ENCODE peak calls at places on chromosomes 16 and 17, in four cellular contexts. J is K562, C is GM12878, O is H1. K is an unnamed sample. For H3K79me2, the result is how much of the 10 kb centered on the place peaks cover.

GRCh38 chr16:8194795-8195194 is 395.5 kb downstream of the TMEM114 start:
- DNase-seq in J (peak), C (no peak), O (peak), K (no peak)

GRCh38 chr16:89842471-89843408 is 14.5 kb downstream of the SPIRE2 start:
- DNase-seq in J (no peak), C (no peak), O (no peak), K (no peak)

GRCh38 chr16:74984194-74984669 is 691 bp downstream of the WDR59 start:
- DNase-seq in J (no peak), C (no peak), O (no peak), K (no peak)

GRCh38 chr16:53654946-53655345 is 48.7 kb downstream of the RPGRIP1L start:
- DNase-seq in J (no peak), C (no peak), O (no peak), K (no peak)

GRCh38 chr16:11389631-11390565 is 44.6 kb downstream of the RMI2 start:
- DNase-seq in J (no peak), C (no peak), O (no peak), K (no peak)

GRCh38 chr17:50719924-50720805 is 762 bp downstream of the LUC7L3 start:
- DNase-seq in J (no peak), C (no peak), O (no peak), K (no peak)

GRCh38 chr17:70024253-70024652 is 50.8 kb upstream of the KCNJ16 start:
- DNase-seq in J (no peak), C (no peak), O (no peak), K (no peak)

GRCh38 chr17:73820686-73821448 is 176.6 kb upstream of the SDK2 start:
- DNase-seq in J (peak), C (no peak), O (peak), K (no peak)

GRCh38 chr17:64174686-64175456 is 44.9 kb upstream of the ERN1 start:
- DNase-seq in J (no peak), C (no peak), O (no peak), K (no peak)

GRCh38 chr17:31008374-31009035 is 37.7 kb downstream of the RNF135 start:
- DNase-seq in J (no peak), C (no peak), O (peak), K (no peak)

GRCh38 chr17:67574658-67575293 is 143.0 kb upstream of the NOL11 start:
- DNase-seq in J (no peak), C (peak), O (no peak), K (no peak)

GRCh38 chr17:42459256-42459982 is 741 bp downstream of the ATP6V0A1 start:
- DNase-seq in J (peak), C (no peak), O (no peak), K (no peak)

GRCh38 chr17:76635039-76635438 is 8.5 kb downstream of the ST6GALNAC1 start:
- DNase-seq in J (no peak), C (no peak), O (no peak), K (no peak)

GRCh38 chr16:65994305-65994704 is 372.2 kb upstream of the CDH5 start:
- DNase-seq in J (no peak), C (no peak), O (no peak), K (no peak)
- TF ChIP-seq CEBPB in J (no peak), C (no peak), O (no peak), K (no peak)

GRCh38 chr16:68759062-68759461 is 22.0 kb downstream of the CDH1 start:
- DNase-seq in J (no peak), C (no peak), O (no peak), K (no peak)

GRCh38 chr16:68764866-68765265 is 27.8 kb downstream of the CDH1 start:
- DNase-seq in J (no peak), C (no peak), O (no peak), K (no peak)

GRCh38 chr16:68756250-68757051 is 19.4 kb downstream of the CDH1 start:
- DNase-seq in J (no peak), C (peak), O (no peak), K (peak)

GRCh38 chr16:68762996-68763756 is 26.1 kb downstream of the CDH1 start:
- DNase-seq in J (no peak), C (no peak), O (no peak), K (no peak)

GRCh38 chr16:68760671-68761275 is 23.7 kb downstream of the CDH1 start:
- DNase-seq in J (peak), C (peak), O (no peak), K (no peak)
- H3K79me2 ChIP-seq in J (under half), C (under half), O (under half), K (under half)

GRCh38 chr17:7309628-7310027 is 2.2 kb downstream of the EIF5A start:
- DNase-seq in J (no peak), C (no peak), O (no peak), K (no peak)

GRCh38 chr17:7306911-7307685 is at the start of gene EIF5A:
- DNase-seq in J (peak), C (peak), O (peak), K (peak)

GRCh38 chr17:7308625-7309433 is 1.4 kb downstream of the EIF5A start:
- DNase-seq in J (peak), C (peak), O (no peak), K (peak)

GRCh38 chr17:7307686-7308624 is 527 bp downstream of the EIF5A start:
- DNase-seq in J (peak), C (no peak), O (no peak), K (no peak)

DNA sequence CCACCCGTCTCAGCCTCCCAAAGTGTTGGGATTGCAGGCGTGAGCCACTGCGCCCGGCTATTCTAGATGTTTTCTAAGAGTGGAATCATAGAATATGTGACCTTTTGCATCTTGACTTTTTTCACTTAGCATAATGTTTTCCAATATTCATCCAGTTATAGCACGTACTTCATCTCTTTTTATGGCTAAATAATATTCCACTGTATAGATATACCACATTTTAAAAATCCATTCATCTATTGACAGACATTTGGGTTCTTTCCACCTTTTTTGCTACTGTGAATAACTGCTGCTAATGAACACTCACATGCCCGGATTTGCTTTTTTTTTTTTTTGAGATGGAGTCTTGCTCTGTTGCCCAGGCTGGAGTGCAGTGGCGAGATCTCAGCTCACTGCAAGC is 3.2 kb upstream of the EIF5A start:
- DNase-seq in J (no peak), C (no peak), O (no peak), K (no peak)
- TF ChIP-seq EGR1 in J (no peak), C (no peak), O (no peak), K (no peak)

DNA sequence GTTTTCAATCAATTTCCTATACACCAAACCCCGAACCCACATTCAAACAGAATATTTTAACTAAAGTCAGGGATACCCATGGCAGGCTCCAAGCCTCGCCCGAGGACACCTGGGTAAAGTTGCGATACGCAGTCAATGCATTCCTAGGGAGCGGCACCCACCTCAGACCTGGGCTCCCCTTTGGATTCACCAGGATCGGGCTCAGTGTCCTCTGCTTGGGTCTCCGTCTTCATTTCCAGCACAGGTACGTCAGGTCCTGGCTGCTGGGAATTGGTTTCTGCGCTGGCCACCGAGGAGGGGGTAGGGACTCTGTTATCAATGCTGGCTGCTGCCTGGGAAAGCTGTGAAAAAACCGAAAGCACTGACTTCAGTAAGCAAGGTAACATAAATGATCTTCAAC is 51.7 kb upstream of the TRAP1 start:
- DNase-seq in J (no peak), C (no peak), O (no peak), K (no peak)
- TF ChIP-seq CEBPB in J (no peak), C (no peak), O (no peak), K (no peak)

GRCh38 chr16:4345439-4346204 is 5.5 kb downstream of the PAM16 start:
- DNase-seq in J (no peak), C (no peak), O (no peak), K (no peak)
- H3K79me2 ChIP-seq in J (half or more), C (under half), O (under half), K (half or more)

K was measured in HCT116.